ENCODE peak calls at places on chromosomes 5 and 9, in seven cellular contexts. One of them, this sample, is unnamed.

GRCh38 chr9:14652729-14653377 is 40.4 kb downstream of the ZDHHC21 start:
- DNase-seq in GM12878: no peak
- DNase-seq in H1: no peak
- DNase-seq in SK-N-SH: peak
- DNase-seq in K562: peak
- DNase-seq in HepG2: peak
- DNase-seq in HCT116: no peak
- DNase-seq in this sample: peak

GRCh38 chr5:40446910-40447309 is 232.8 kb upstream of the PTGER4 start:
- DNase-seq in H1: no peak
- DNase-seq in HepG2: peak
- DNase-seq in K562: no peak
- DNase-seq in GM12878: no peak
- DNase-seq in SK-N-SH: no peak
- DNase-seq in HCT116: no peak
- DNase-seq in this sample: no peak

GRCh38 chr9:108885643-108886348 is 23.7 kb downstream of the ACTL7A start:
- DNase-seq in K562: peak
- DNase-seq in H1: no peak
- DNase-seq in HCT116: peak
- DNase-seq in GM12878: peak
- DNase-seq in SK-N-SH: no peak
- DNase-seq in HepG2: peak
- DNase-seq in this sample: peak

GRCh38 chr5:155274484-155274883 is 260.9 kb downstream of the KIF4B start:
- DNase-seq in HepG2: no peak
- DNase-seq in H1: no peak
- DNase-seq in HCT116: no peak
- DNase-seq in GM12878: no peak
- DNase-seq in SK-N-SH: no peak
- DNase-seq in K562: no peak
- DNase-seq in this sample: no peak

GRCh38 chr9:87381746-87382145 is 115.9 kb upstream of the DAPK1 start:
- DNase-seq in GM12878: no peak
- DNase-seq in HCT116: no peak
- DNase-seq in HepG2: no peak
- DNase-seq in H1: no peak
- DNase-seq in K562: no peak
- DNase-seq in SK-N-SH: no peak
- DNase-seq in this sample: no peak

GRCh38 chr9:93118863-93119702 is 15.0 kb downstream of the NINJ1 start:
- DNase-seq in K562: no peak
- DNase-seq in HCT116: no peak
- DNase-seq in GM12878: no peak
- DNase-seq in H1: no peak
- DNase-seq in HepG2: no peak
- DNase-seq in SK-N-SH: no peak
- DNase-seq in this sample: no peak

GRCh38 chr5:122972877-122973276 is 63.6 kb downstream of the PPIC start:
- DNase-seq in HepG2: no peak
- DNase-seq in K562: no peak
- DNase-seq in H1: no peak
- DNase-seq in GM12878: no peak
- DNase-seq in HCT116: no peak
- DNase-seq in SK-N-SH: no peak
- DNase-seq in this sample: no peak

GRCh38 chr9:21761309-21761901 is 41.0 kb upstream of the MTAP start:
- DNase-seq in HepG2: no peak
- DNase-seq in HCT116: no peak
- DNase-seq in GM12878: peak
- DNase-seq in H1: no peak
- DNase-seq in SK-N-SH: no peak
- DNase-seq in K562: no peak
- DNase-seq in this sample: no peak

GRCh38 chr5:32625106-32625505 is 39.7 kb downstream of the SUB1 start:
- DNase-seq in HepG2: no peak
- DNase-seq in K562: no peak
- DNase-seq in HCT116: no peak
- DNase-seq in GM12878: no peak
- DNase-seq in H1: no peak
- DNase-seq in SK-N-SH: no peak
- DNase-seq in this sample: no peak

GRCh38 chr5:13860176-13860575 is 84.3 kb downstream of the DNAH5 start:
- DNase-seq in H1: no peak
- DNase-seq in SK-N-SH: no peak
- DNase-seq in GM12878: no peak
- DNase-seq in K562: no peak
- DNase-seq in HCT116: no peak
- DNase-seq in HepG2: no peak
- DNase-seq in this sample: no peak

GRCh38 chr5:78600656-78601452 is 47.7 kb downstream of the LHFPL2 start:
- DNase-seq in SK-N-SH: no peak
- DNase-seq in GM12878: no peak
- DNase-seq in HCT116: no peak
- DNase-seq in H1: no peak
- DNase-seq in HepG2: no peak
- DNase-seq in K562: no peak
- DNase-seq in this sample: no peak

GRCh38 chr5:141507387-141508091 is 18.7 kb downstream of the PCDHGC5 start:
- DNase-seq in K562: no peak
- DNase-seq in GM12878: no peak
- DNase-seq in HepG2: no peak
- DNase-seq in HCT116: no peak
- DNase-seq in SK-N-SH: peak
- DNase-seq in H1: no peak
- DNase-seq in this sample: no peak

GRCh38 chr5:10595678-10596309 is 31.9 kb downstream of the ANKRD33B start:
- DNase-seq in K562: peak
- DNase-seq in H1: no peak
- DNase-seq in SK-N-SH: no peak
- DNase-seq in HepG2: peak
- DNase-seq in HCT116: peak
- DNase-seq in GM12878: no peak
- DNase-seq in this sample: no peak

GRCh38 chr5:157289164-157289819 is 23.4 kb downstream of the CYFIP2 start:
- DNase-seq in SK-N-SH: no peak
- DNase-seq in K562: no peak
- DNase-seq in HepG2: no peak
- DNase-seq in H1: no peak
- DNase-seq in GM12878: no peak
- DNase-seq in HCT116: no peak
- DNase-seq in this sample: no peak

GRCh38 chr5:55071413-55071812 is 31.0 kb upstream of the GZMA start:
- DNase-seq in HepG2: no peak
- DNase-seq in H1: no peak
- DNase-seq in SK-N-SH: no peak
- DNase-seq in K562: no peak
- DNase-seq in GM12878: no peak
- DNase-seq in HCT116: no peak
- DNase-seq in this sample: peak

GRCh38 chr9:137435381-137435891 is 5.7 kb downstream of the ENTPD8 start:
- DNase-seq in K562: no peak
- DNase-seq in H1: no peak
- DNase-seq in GM12878: no peak
- DNase-seq in HepG2: no peak
- DNase-seq in HCT116: no peak
- DNase-seq in SK-N-SH: no peak
- DNase-seq in this sample: no peak

GRCh38 chr9:69376651-69377050 is 51.6 kb downstream of the ENTREP1 start:
- DNase-seq in GM12878: no peak
- DNase-seq in HCT116: no peak
- DNase-seq in SK-N-SH: no peak
- DNase-seq in K562: no peak
- DNase-seq in HepG2: no peak
- DNase-seq in H1: no peak
- DNase-seq in this sample: no peak

GRCh38 chr9:113593682-113594281 is 130.3 kb downstream of the RGS3 start:
- DNase-seq in K562: peak
- DNase-seq in SK-N-SH: peak
- DNase-seq in HepG2: peak
- DNase-seq in GM12878: no peak
- DNase-seq in HCT116: peak
- DNase-seq in H1: peak
- DNase-seq in this sample: peak

GRCh38 chr5:113058269-113058668 is 81.7 kb downstream of the DCP2 start:
- DNase-seq in K562: no peak
- DNase-seq in HCT116: no peak
- DNase-seq in HepG2: no peak
- DNase-seq in H1: no peak
- DNase-seq in SK-N-SH: no peak
- DNase-seq in GM12878: no peak
- DNase-seq in this sample: no peak

GRCh38 chr9:109913461-109913810 is 133.4 kb downstream of the PALM2AKAP2 start:
- DNase-seq in H1: no peak
- DNase-seq in HepG2: no peak
- DNase-seq in GM12878: no peak
- DNase-seq in SK-N-SH: no peak
- DNase-seq in HCT116: no peak
- DNase-seq in K562: no peak
- DNase-seq in this sample: no peak

GRCh38 chr5:50799596-50799995 is 133.2 kb downstream of the PARP8 start:
- DNase-seq in HepG2: no peak
- DNase-seq in H1: no peak
- DNase-seq in GM12878: no peak
- DNase-seq in SK-N-SH: no peak
- DNase-seq in K562: no peak
- DNase-seq in HCT116: no peak
- DNase-seq in this sample: no peak

GRCh38 chr5:31921852-31922305 is 252.2 kb downstream of the GOLPH3 start:
- DNase-seq in HepG2: no peak
- DNase-seq in HCT116: no peak
- DNase-seq in GM12878: no peak
- DNase-seq in K562: no peak
- DNase-seq in H1: no peak
- DNase-seq in SK-N-SH: no peak
- DNase-seq in this sample: peak

GRCh38 chr9:134099123-134099761 is 31.4 kb upstream of the BRD3 start:
- DNase-seq in SK-N-SH: no peak
- DNase-seq in GM12878: peak
- DNase-seq in HepG2: peak
- DNase-seq in K562: peak
- DNase-seq in HCT116: peak
- DNase-seq in H1: peak
- DNase-seq in this sample: peak

GRCh38 chr9:93020785-93021670 is 37.5 kb upstream of the SUSD3 start:
- DNase-seq in K562: no peak
- DNase-seq in H1: no peak
- DNase-seq in HCT116: no peak
- DNase-seq in SK-N-SH: no peak
- DNase-seq in HepG2: no peak
- DNase-seq in GM12878: no peak
- DNase-seq in this sample: no peak

GRCh38 chr5:76801159-76801802 is 17.5 kb upstream of the F2RL1 start:
- DNase-seq in HepG2: no peak
- DNase-seq in GM12878: no peak
- DNase-seq in HCT116: peak
- DNase-seq in H1: no peak
- DNase-seq in SK-N-SH: no peak
- DNase-seq in K562: no peak
- DNase-seq in this sample: no peak

GRCh38 chr9:124295097-124295794 is 37.5 kb downstream of the NEK6 start:
- DNase-seq in SK-N-SH: peak
- DNase-seq in HCT116: no peak
- DNase-seq in HepG2: no peak
- DNase-seq in K562: no peak
- DNase-seq in H1: no peak
- DNase-seq in GM12878: no peak
- DNase-seq in this sample: no peak

GRCh38 chr9:83166369-83166768 is 103.4 kb upstream of the RASEF start:
- DNase-seq in GM12878: no peak
- DNase-seq in K562: no peak
- DNase-seq in HepG2: peak
- DNase-seq in HCT116: no peak
- DNase-seq in H1: no peak
- DNase-seq in SK-N-SH: no peak
- DNase-seq in this sample: no peak

GRCh38 chr5:10633271-10634049 is 69.6 kb downstream of the ANKRD33B start:
- DNase-seq in K562: no peak
- DNase-seq in HCT116: no peak
- DNase-seq in HepG2: no peak
- DNase-seq in SK-N-SH: no peak
- DNase-seq in GM12878: no peak
- DNase-seq in H1: no peak
- DNase-seq in this sample: no peak

GRCh38 chr9:122144836-122145235 is 14.7 kb downstream of the NDUFA8 start:
- DNase-seq in HepG2: peak
- DNase-seq in HCT116: no peak
- DNase-seq in SK-N-SH: no peak
- DNase-seq in GM12878: no peak
- DNase-seq in H1: no peak
- DNase-seq in K562: no peak
- DNase-seq in this sample: no peak
- TF ChIP-seq YY1 in HepG2: no peak
- TF ChIP-seq YY1 in HCT116: no peak
- TF ChIP-seq YY1 in SK-N-SH: no peak
- TF ChIP-seq YY1 in GM12878: no peak
- TF ChIP-seq YY1 in H1: no peak
- TF ChIP-seq YY1 in K562: no peak
- TF ChIP-seq YY1 in this sample: no peak

DNA sequence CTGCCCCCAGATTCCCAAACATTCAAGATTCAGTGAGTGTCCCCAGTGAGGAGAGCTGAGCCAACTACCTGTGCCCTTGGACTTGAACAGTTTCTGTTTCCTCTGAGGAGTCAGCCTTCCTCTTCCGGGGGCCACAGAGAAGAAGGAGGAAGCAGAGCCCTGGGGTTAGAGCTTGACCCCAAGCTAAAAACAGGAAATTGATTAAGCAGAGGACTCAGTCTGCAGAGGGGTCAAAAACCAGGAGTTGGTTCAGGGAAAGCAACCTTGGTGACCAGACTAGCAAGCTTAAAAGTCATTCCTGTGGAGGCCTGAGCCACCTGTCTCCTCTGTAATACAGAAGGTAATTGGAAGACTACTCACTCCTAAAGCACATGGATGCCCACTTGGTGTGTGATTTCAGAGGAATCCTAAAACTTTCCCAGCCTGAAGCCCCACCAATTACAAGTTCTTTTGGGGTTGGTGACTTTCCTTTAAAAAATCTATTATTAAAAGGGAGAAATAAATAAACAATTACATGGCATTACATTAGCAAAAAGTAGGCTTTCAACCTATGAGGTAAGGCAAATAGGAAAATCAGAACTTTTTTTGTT is 64.2 kb upstream of the SELENOP start:
- DNase-seq in HepG2: peak
- DNase-seq in HCT116: no peak
- DNase-seq in H1: no peak
- DNase-seq in GM12878: no peak
- DNase-seq in SK-N-SH: no peak
- DNase-seq in K562: peak
- DNase-seq in this sample: no peak
- TF ChIP-seq YY1 in HepG2: no peak
- TF ChIP-seq YY1 in HCT116: no peak
- TF ChIP-seq YY1 in H1: no peak
- TF ChIP-seq YY1 in GM12878: no peak
- TF ChIP-seq YY1 in SK-N-SH: no peak
- TF ChIP-seq YY1 in K562: no peak
- TF ChIP-seq YY1 in this sample: no peak

GRCh38 chr5:72202331-72202825 is 95.1 kb downstream of the MAP1B start:
- DNase-seq in HCT116: no peak
- DNase-seq in GM12878: no peak
- DNase-seq in K562: no peak
- DNase-seq in H1: no peak
- DNase-seq in HepG2: no peak
- DNase-seq in SK-N-SH: no peak
- DNase-seq in this sample: no peak
- TF ChIP-seq YY1 in HCT116: no peak
- TF ChIP-seq YY1 in GM12878: no peak
- TF ChIP-seq YY1 in K562: no peak
- TF ChIP-seq YY1 in H1: no peak
- TF ChIP-seq YY1 in HepG2: no peak
- TF ChIP-seq YY1 in SK-N-SH: no peak
- TF ChIP-seq YY1 in this sample: no peak

GRCh38 chr5:172726966-172727365 is 44.0 kb downstream of the DUSP1 start:
- DNase-seq in SK-N-SH: no peak
- DNase-seq in HepG2: no peak
- DNase-seq in K562: no peak
- DNase-seq in H1: no peak
- DNase-seq in HCT116: no peak
- DNase-seq in GM12878: no peak
- DNase-seq in this sample: no peak
- TF ChIP-seq YY1 in SK-N-SH: no peak
- TF ChIP-seq YY1 in HepG2: no peak
- TF ChIP-seq YY1 in K562: no peak
- TF ChIP-seq YY1 in H1: no peak
- TF ChIP-seq YY1 in HCT116: no peak
- TF ChIP-seq YY1 in GM12878: no peak
- TF ChIP-seq YY1 in this sample: no peak

This sample was measured in NT2/D1.